ENCODE peak calls at places on chromosomes 16 and 17, in seven cellular contexts. S is fibroblast of lung, F is K562, D is H1, E is neuronal stem cell, W is MM.1S, Y is mammary epithelial cell. J is an unnamed sample.
A peak's percentile ranks its signal among the peaks of the same experiment; 100 is the strongest.

GRCh38 chr16:85449195-85449884 is 163.8 kb upstream of the GSE1 start:
- DNase-seq in S (no peak), F (no peak), D (no peak), E (no peak), W (no peak), Y (no peak), J (no peak)

GRCh38 chr16:85195271-85195647 is 83.0 kb upstream of the CIBAR2 start:
- DNase-seq in S (no peak), F (no peak), D (no peak), E (no peak), W (no peak), Y (no peak), J (no peak)

GRCh38 chr17:41547921-41548843 is 20.1 kb upstream of the KRT19 start:
- DNase-seq in S (peak; percentile 94), F (peak; percentile 69), D (no peak), E (no peak), W (no peak), Y (peak; percentile 99), J (no peak)

GRCh38 chr17:78796134-78796900 is 14.2 kb upstream of the CYTH1 start:
- DNase-seq in S (no peak), F (no peak), D (no peak), E (no peak), W (no peak), Y (no peak), J (no peak)

GRCh38 chr17:79831367-79832210 is 7.7 kb downstream of the CBX4 start:
- DNase-seq in S (peak; percentile 60), F (peak; percentile 93), D (peak; percentile 71), E (no peak), W (no peak), Y (no peak), J (no peak)

GRCh38 chr16:90022209-90023077 is 3.2 kb upstream of the DBNDD1 start:
- DNase-seq in S (peak; percentile 88), F (peak; percentile 96), D (peak; percentile 83), E (no peak), W (peak; percentile 82), Y (peak; percentile 83), J (no peak)

GRCh38 chr17:45906927-45907622 is 12.7 kb downstream of the MAPT start:
- DNase-seq in S (no peak), F (no peak), D (no peak), E (no peak), W (no peak), Y (no peak), J (no peak)

GRCh38 chr17:73096866-73097265 is 4.4 kb upstream of the SLC39A11 start:
- DNase-seq in S (peak; percentile 12), F (no peak), D (no peak), E (no peak), W (no peak), Y (peak; percentile 50), J (no peak)

GRCh38 chr17:55709984-55710383 is 12.7 kb downstream of the TMEM100 start:
- DNase-seq in S (no peak), F (no peak), D (no peak), E (no peak), W (no peak), Y (no peak), J (no peak)

GRCh38 chr17:49603720-49604119 is 28.0 kb downstream of the NXPH3 start:
- DNase-seq in S (no peak), F (no peak), D (no peak), E (no peak), W (no peak), Y (no peak), J (no peak)

GRCh38 chr16:16025214-16025968 is 76.0 kb downstream of the ABCC1 start:
- DNase-seq in S (peak; percentile 92), F (peak; percentile 15), D (no peak), E (no peak), W (no peak), Y (peak; percentile 85), J (no peak)

GRCh38 chr16:90019543-90020259 is 445 bp upstream of the DBNDD1 start:
- DNase-seq in S (peak; percentile 53), F (peak; percentile 71), D (peak; percentile 85), E (peak; percentile 62), W (peak; percentile 29), Y (no peak), J (no peak)

GRCh38 chr17:19904412-19904811 is 36.7 kb upstream of the ULK2 start:
- DNase-seq in S (peak; percentile 73), F (no peak), D (no peak), E (no peak), W (no peak), Y (no peak), J (no peak)

GRCh38 chr16:10594312-10594950 is 14.0 kb upstream of the EMP2 start:
- DNase-seq in S (no peak), F (no peak), D (no peak), E (no peak), W (no peak), Y (peak; percentile 95), J (no peak)

GRCh38 chr17:35947156-35947585 is 3.7 kb upstream of the LYZL6 start:
- DNase-seq in S (peak; percentile 33), F (peak; percentile 80), D (peak; percentile 72), E (peak; percentile 41), W (peak; percentile 65), Y (peak; percentile 31), J (no peak)

GRCh38 chr17:37212184-37212583 is 163.6 kb upstream of the C17orf78 start:
- DNase-seq in S (peak; percentile 23), F (no peak), D (no peak), E (no peak), W (no peak), Y (no peak), J (no peak)

GRCh38 chr17:75307957-75308731 is 18.9 kb upstream of the SLC25A19 start:
- DNase-seq in S (no peak), F (no peak), D (no peak), E (no peak), W (no peak), Y (no peak), J (no peak)

GRCh38 chr17:75313941-75314550 is 24.8 kb upstream of the SLC25A19 start:
- DNase-seq in S (no peak), F (no peak), D (no peak), E (no peak), W (no peak), Y (no peak), J (no peak)

GRCh38 chr17:75308732-75309629 is 19.7 kb upstream of the SLC25A19 start:
- DNase-seq in S (no peak), F (no peak), D (no peak), E (no peak), W (no peak), Y (no peak), J (no peak)
- H3K27ac ChIP-seq in S (no peak overlapping the region), F (no peak overlapping the region), D (no peak overlapping the region), E (no peak overlapping the region), W (no peak overlapping the region), Y (no peak overlapping the region), J (no peak overlapping the region)

GRCh38 chr16:64656471-64656870 is 465.4 kb downstream of the CDH11 start:
- DNase-seq in S (no peak), F (no peak), D (no peak), E (no peak), W (no peak), Y (no peak), J (no peak)

GRCh38 chr16:64657316-64658011 is 464.4 kb downstream of the CDH11 start:
- DNase-seq in S (no peak), F (no peak), D (no peak), E (no peak), W (no peak), Y (no peak), J (no peak)

GRCh38 chr16:64654137-64654652 is 467.7 kb downstream of the CDH11 start:
- DNase-seq in S (peak; percentile 51), F (no peak), D (no peak), E (no peak), W (no peak), Y (no peak), J (no peak)

DNA sequence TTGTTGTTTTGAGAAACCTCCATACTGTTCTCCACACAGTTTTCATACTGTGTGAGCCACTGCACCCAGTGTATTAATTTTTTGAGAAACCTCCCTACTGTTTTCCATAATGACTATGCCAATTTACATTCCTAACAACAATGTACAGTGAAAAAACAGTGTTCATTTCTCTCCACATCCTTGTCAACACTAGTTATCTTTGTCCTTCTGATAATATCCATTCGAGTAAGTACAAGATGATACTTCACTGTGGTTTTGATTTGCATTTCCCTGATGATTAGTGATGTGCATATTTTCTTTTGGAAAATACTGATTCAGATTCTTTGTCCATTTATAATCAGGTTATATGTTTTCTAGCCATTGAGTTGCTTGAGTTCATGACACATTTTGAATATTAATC is 462.0 kb downstream of the CDH11 start:
- DNase-seq in S (no peak), F (no peak), D (no peak), E (no peak), W (no peak), Y (no peak), J (no peak)
- H3K9ac ChIP-seq in S (no peak overlapping the region), F (no peak overlapping the region), D (no peak overlapping the region), E (no peak overlapping the region), W (no peak overlapping the region), Y (no peak overlapping the region), J (no peak overlapping the region)

GRCh38 chr16:68731569-68732067 is 5.5 kb upstream of the CDH1 start:
- DNase-seq in S (no peak), F (peak; percentile 56), D (no peak), E (no peak), W (no peak), Y (no peak), J (no peak)
- H3K27ac ChIP-seq in S (no peak overlapping the region), F (peak overlapping the region; percentile 77), D (no peak overlapping the region), E (no peak overlapping the region), W (no peak overlapping the region), Y (no peak overlapping the region), J (no peak overlapping the region)

GRCh38 chr16:2816751-2817495 is at the start of gene PRSS21:
- DNase-seq in S (no peak), F (peak; percentile 78), D (peak; percentile 83), E (no peak), W (no peak), Y (no peak), J (no peak)

GRCh38 chr16:2815299-2815771 is 1.7 kb upstream of the PRSS21 start:
- DNase-seq in S (no peak), F (no peak), D (no peak), E (no peak), W (no peak), Y (no peak), J (no peak)

GRCh38 chr16:2819179-2819938 is 2.3 kb downstream of the PRSS21 start:
- DNase-seq in S (no peak), F (no peak), D (no peak), E (no peak), W (no peak), Y (no peak), J (no peak)

GRCh38 chr16:2818278-2818876 is 1.3 kb downstream of the PRSS21 start:
- DNase-seq in S (no peak), F (no peak), D (no peak), E (no peak), W (no peak), Y (no peak), J (no peak)

GRCh38 chr16:2817496-2818277 is 650 bp downstream of the PRSS21 start:
- DNase-seq in S (no peak), F (no peak), D (no peak), E (no peak), W (no peak), Y (no peak), J (no peak)
- H3K9ac ChIP-seq in S (no peak overlapping the region), F (peak overlapping the region; percentile 90), D (no peak overlapping the region), E (no peak overlapping the region), W (no peak overlapping the region), Y (no peak overlapping the region), J (no peak overlapping the region)

J was measured in SK-N-MC.